ENCODE peak calls at places on chromosomes 11 and 22, in six cellular contexts. Y, C, M, S, O and H are unnamed samples.

GRCh38 chr11:59553323-59553722 is 42.0 kb downstream of the OR4D9 start:
- DNase-seq in Y (no peak), C (no peak), M (no peak), S (peak), O (no peak), H (no peak)

GRCh38 chr11:93895106-93895862 is 44.9 kb upstream of the VSTM5 start:
- DNase-seq in Y (peak), C (peak), M (no peak), S (no peak), O (no peak), H (peak)

GRCh38 chr11:117999354-117999993 is 13.3 kb downstream of the IL10RA start:
- DNase-seq in Y (no peak), C (no peak), M (no peak), S (peak), O (no peak), H (no peak)

GRCh38 chr11:16604784-16605439 is 133.5 kb upstream of the C11orf58 start:
- DNase-seq in Y (peak), C (no peak), M (no peak), S (peak), O (no peak), H (peak)

GRCh38 chr22:43776081-43776670 is 35.9 kb downstream of the EFCAB6 start:
- DNase-seq in Y (no peak), C (no peak), M (no peak), S (no peak), O (no peak), H (no peak)

GRCh38 chr22:24564376-24565058 is 8.7 kb downstream of the SNRPD3 start:
- DNase-seq in Y (no peak), C (no peak), M (no peak), S (no peak), O (no peak), H (no peak)

GRCh38 chr22:23511627-23512347 is 68.3 kb downstream of the IGLL1 start:
- DNase-seq in Y (no peak), C (no peak), M (no peak), S (no peak), O (no peak), H (no peak)

GRCh38 chr11:121059605-121060004 is 35.7 kb downstream of the TBCEL start:
- DNase-seq in Y (no peak), C (no peak), M (no peak), S (no peak), O (peak), H (no peak)

GRCh38 chr11:64086263-64086938 is 50.7 kb downstream of the FLRT1 start:
- DNase-seq in Y (peak), C (no peak), M (no peak), S (peak), O (no peak), H (no peak)

GRCh38 chr22:47160141-47160541 is 397.7 kb downstream of the TBC1D22A start:
- DNase-seq in Y (no peak), C (no peak), M (no peak), S (no peak), O (no peak), H (no peak)

GRCh38 chr11:134736251-134737072 is 324.4 kb upstream of the B3GAT1 start:
- DNase-seq in Y (no peak), C (no peak), M (no peak), S (no peak), O (no peak), H (no peak)

GRCh38 chr11:128473631-128474030 is 113.7 kb downstream of the ETS1 start:
- DNase-seq in Y (no peak), C (no peak), M (no peak), S (no peak), O (no peak), H (no peak)

GRCh38 chr22:32411388-32411787 is 659 bp downstream of the RTCB start:
- DNase-seq in Y (no peak), C (no peak), M (no peak), S (peak), O (no peak), H (no peak)

GRCh38 chr22:27746918-27747317 is 54.6 kb downstream of the MN1 start:
- DNase-seq in Y (no peak), C (no peak), M (no peak), S (no peak), O (no peak), H (no peak)

GRCh38 chr11:43950323-43950855 is 8.0 kb downstream of the C11orf96 start:
- DNase-seq in Y (no peak), C (no peak), M (no peak), S (peak), O (no peak), H (no peak)

GRCh38 chr11:117457031-117457785 is 129.6 kb downstream of the CEP164 start:
- DNase-seq in Y (no peak), C (no peak), M (no peak), S (no peak), O (no peak), H (peak)

GRCh38 chr11:92406472-92406871 is 181.9 kb downstream of the FAT3 start:
- DNase-seq in Y (no peak), C (no peak), M (no peak), S (peak), O (no peak), H (no peak)